ENCODE peak calls at places on chromosomes 12 and 14, in four cellular contexts. S is CD8-positive, alpha-beta T cell; C is heart left ventricle; V is T-helper 17 cell. E is an unnamed sample.

GRCh38 chr12:93777249-93777648 is 100.1 kb downstream of the CRADD start:
- ATAC-seq in S (no peak), C (peak), V (no peak), E (no peak)

GRCh38 chr12:31224768-31225448 is 101.0 kb downstream of the SINHCAF start:
- ATAC-seq in S (no peak), C (no peak), V (no peak), E (no peak)

GRCh38 chr12:93990832-93991748 is 157.3 kb upstream of the PLXNC1 start:
- ATAC-seq in S (no peak), C (peak), V (no peak), E (no peak)

GRCh38 chr12:101924647-101925046 is 47.3 kb downstream of the DRAM1 start:
- ATAC-seq in S (no peak), C (no peak), V (no peak), E (no peak)

GRCh38 chr12:51897181-51897580 is 9.3 kb downstream of the ANKRD33 start:
- ATAC-seq in S (no peak), C (peak), V (no peak), E (no peak)

GRCh38 chr12:25276199-25276937 is 25.6 kb upstream of the KRAS start:
- ATAC-seq in S (peak), C (no peak), V (no peak), E (no peak)

GRCh38 chr14:81472096-81472800 is 61.4 kb downstream of the SEL1L start:
- ATAC-seq in S (no peak), C (no peak), V (no peak), E (no peak)

GRCh38 chr14:25220514-25220913 is 170.6 kb upstream of the STXBP6 start:
- ATAC-seq in S (no peak), C (no peak), V (no peak), E (no peak)

GRCh38 chr14:79051009-79051710 is 881.0 kb downstream of the NRXN3 start:
- ATAC-seq in S (no peak), C (no peak), V (no peak), E (no peak)

GRCh38 chr14:93734086-93734822 is 54.0 kb downstream of the PRIMA1 start:
- ATAC-seq in S (no peak), C (no peak), V (no peak), E (no peak)

GRCh38 chr12:84174115-84174514 is 738.5 kb downstream of the SLC6A15 start:
- ATAC-seq in S (no peak), C (no peak), V (no peak), E (no peak)

GRCh38 chr12:2856051-2856450 is 788 bp downstream of the TEX52 start:
- ATAC-seq in S (no peak), C (no peak), V (no peak), E (no peak)

GRCh38 chr14:51323492-51323891 is 83.4 kb downstream of the TMX1 start:
- ATAC-seq in S (no peak), C (no peak), V (no peak), E (no peak)

GRCh38 chr14:90398315-90398811 is 1.5 kb downstream of the CALM1 start:
- ATAC-seq in S (peak), C (no peak), V (peak), E (peak)

GRCh38 chr12:130017571-130018449 is 114.0 kb upstream of the TMEM132D start:
- ATAC-seq in S (no peak), C (no peak), V (no peak), E (no peak)

GRCh38 chr12:117377758-117378157 is 16.3 kb upstream of the NOS1 start:
- ATAC-seq in S (no peak), C (no peak), V (no peak), E (no peak)

GRCh38 chr14:34682787-34683321 is 31.5 kb downstream of the CFL2 start:
- ATAC-seq in S (peak), C (peak), V (peak), E (peak)

GRCh38 chr14:34090451-34090850 is 139.6 kb upstream of the EGLN3 start:
- ATAC-seq in S (no peak), C (no peak), V (no peak), E (no peak)

GRCh38 chr12:105426766-105427165 is 96.3 kb downstream of the C12orf75 start:
- ATAC-seq in S (no peak), C (no peak), V (no peak), E (no peak)

GRCh38 chr12:6322352-6322751 is 11.9 kb downstream of the PLEKHG6 start:
- ATAC-seq in S (no peak), C (no peak), V (no peak), E (no peak)

GRCh38 chr12:7059780-7060179 is 738 bp upstream of the C1S start:
- ATAC-seq in S (no peak), C (no peak), V (no peak), E (no peak)

GRCh38 chr14:75049136-75049535 is 2.1 kb downstream of the MLH3 start:
- ATAC-seq in S (no peak), C (no peak), V (no peak), E (no peak)

GRCh38 chr14:64952598-64953309 is 10.2 kb upstream of the GPX2 start:
- ATAC-seq in S (no peak), C (no peak), V (no peak), E (peak)

GRCh38 chr14:95433094-95433478 is 83.4 kb downstream of the SYNE3 start:
- ATAC-seq in S (no peak), C (no peak), V (no peak), E (no peak)

GRCh38 chr12:112927475-112927874 is 10.8 kb upstream of the OAS3 start:
- ATAC-seq in S (no peak), C (no peak), V (no peak), E (no peak)

GRCh38 chr12:31117203-31118011 is 43.7 kb downstream of the DDX11 start:
- ATAC-seq in S (peak), C (peak), V (peak), E (peak)

GRCh38 chr12:7396418-7396817 is 47.5 kb downstream of the CD163L1 start:
- ATAC-seq in S (no peak), C (no peak), V (no peak), E (no peak)